ENCODE peak calls at places on chromosomes 6 and 20, in nine cellular contexts. R is OCI-LY7; S is brain microvascular endothelial cell; I is H1; T is CD8-positive, alpha-beta T cell; Z is IMR-90; C is ovary; F is right atrium auricular region; A is neural progenitor cell. N is an unnamed sample.

GRCh38 chr6:79718509-79719247 is 87.5 kb downstream of the SH3BGRL2 start:
- DNase-seq in R (no peak), S (no peak), I (no peak), T (no peak), Z (peak; percentile 11), C (no peak), F (no peak), A (no peak), N (no peak)

GRCh38 chr6:36126553-36127458 is 3.5 kb upstream of the MAPK13 start:
- DNase-seq in R (no peak), S (peak; percentile 34), I (no peak), T (no peak), Z (peak; percentile 69), C (no peak), F (no peak), A (no peak), N (no peak)

GRCh38 chr6:29995346-29995777 is 53.0 kb downstream of the HLA-A start:
- DNase-seq in R (no peak), S (no peak), I (no peak), T (no peak), Z (peak; percentile 11), C (no peak), F (no peak), A (no peak), N (no peak)

GRCh38 chr6:32845381-32845884 is 1.6 kb upstream of the PSMB8 start:
- DNase-seq in R (peak; percentile 60), S (no peak), I (no peak), T (no peak), Z (no peak), C (no peak), F (no peak), A (no peak), N (no peak)

GRCh38 chr6:157999100-158000051 is 17.7 kb downstream of the SYNJ2 start:
- DNase-seq in R (no peak), S (no peak), I (no peak), T (no peak), Z (no peak), C (no peak), F (no peak), A (no peak), N (peak; percentile 68)

GRCh38 chr6:107819976-107820551 is 4.0 kb downstream of the SCML4 start:
- DNase-seq in R (no peak), S (no peak), I (peak; percentile 49), T (no peak), Z (peak; percentile 1), C (no peak), F (peak; percentile 38), A (peak; percentile 81), N (peak; percentile 40)

GRCh38 chr6:110414669-110415296 is 592 bp downstream of the DDO start:
- DNase-seq in R (no peak), S (no peak), I (no peak), T (no peak), Z (no peak), C (no peak), F (no peak), A (no peak), N (no peak)

GRCh38 chr6:29529956-29530355 is 29.6 kb downstream of the UBD start:
- DNase-seq in R (no peak), S (no peak), I (peak; percentile 4), T (no peak), Z (no peak), C (no peak), F (no peak), A (no peak), N (no peak)

GRCh38 chr6:32439708-32440214 is at the start of gene HLA-DRA:
- DNase-seq in R (peak; percentile 89), S (peak; percentile 39), I (peak; percentile 51), T (no peak), Z (peak; percentile 33), C (no peak), F (no peak), A (peak; percentile 74), N (no peak)

GRCh38 chr20:50746138-50746940 is 15.0 kb downstream of the PARD6B start:
- DNase-seq in R (no peak), S (no peak), I (no peak), T (no peak), Z (no peak), C (no peak), F (no peak), A (no peak), N (no peak)

GRCh38 chr6:74611220-74611619 is 594.6 kb downstream of the COL12A1 start:
- DNase-seq in R (no peak), S (no peak), I (no peak), T (no peak), Z (peak; percentile 29), C (no peak), F (no peak), A (no peak), N (no peak)

DNA sequence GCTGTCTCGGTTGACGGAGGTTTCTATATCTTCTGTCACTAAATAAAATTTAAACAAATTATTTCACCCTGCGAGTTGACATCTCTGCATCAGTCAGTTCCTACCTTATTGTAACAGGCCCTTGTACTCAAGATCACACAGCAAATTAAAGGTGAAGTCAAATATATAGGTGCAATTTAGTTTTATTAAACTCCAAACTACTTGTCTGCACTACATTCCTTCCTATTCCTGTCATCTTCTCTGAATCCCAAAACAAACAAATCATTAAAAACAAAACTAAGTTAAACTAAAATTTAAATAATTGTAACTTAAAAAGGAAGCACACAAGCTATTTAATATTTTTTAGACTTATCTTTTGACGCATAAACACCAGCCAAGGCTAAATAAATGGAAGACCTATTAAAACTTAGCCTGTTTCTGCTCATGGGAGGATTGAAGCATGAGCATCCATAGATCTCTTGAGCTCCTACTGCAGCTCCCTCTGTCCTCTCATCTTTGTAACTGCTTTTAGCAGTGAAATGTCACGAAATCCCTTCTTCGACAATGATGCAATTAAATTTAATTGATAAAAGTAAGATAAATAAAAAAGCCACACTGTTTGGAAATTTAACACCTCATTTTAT is 1152.3 kb upstream of the GJE1 start:
- DNase-seq in R (no peak), S (peak; percentile 27), I (no peak), T (no peak), Z (peak; percentile 15), C (no peak), F (no peak), A (no peak), N (no peak)
- TF ChIP-seq CTCF in R (no peak), S (peak; percentile 13), I (no peak), T (no peak), Z (peak; percentile 12), C (no peak), F (no peak), A (peak; percentile 8), N (no peak)

DNA sequence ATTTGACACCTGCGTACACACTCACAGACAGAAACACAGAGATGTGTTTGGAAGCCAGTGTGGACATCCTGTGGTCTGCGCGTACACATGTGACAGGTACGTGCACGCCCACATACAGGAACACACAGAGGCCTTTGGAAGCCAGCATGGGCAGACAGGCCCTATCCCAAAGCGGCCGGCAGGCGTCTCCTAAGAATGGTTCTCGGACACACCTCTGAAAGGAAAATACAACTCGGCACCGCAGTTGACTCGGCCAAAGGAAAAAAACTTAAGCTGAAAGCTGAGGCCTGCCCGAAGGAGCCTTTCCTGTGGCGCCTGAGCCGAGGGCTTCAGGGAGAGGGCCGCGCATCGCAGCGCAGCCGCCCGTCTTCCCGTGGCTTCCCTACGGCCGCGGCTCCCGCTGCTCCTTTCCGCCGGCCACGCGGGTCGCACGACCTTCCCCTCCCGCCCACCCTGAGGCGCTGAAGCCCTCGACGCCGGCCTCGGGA is 1.4 kb upstream of the CEP43 start:
- DNase-seq in R (peak; percentile 65), S (peak; percentile 76), I (peak; percentile 70), T (no peak), Z (peak; percentile 69), C (peak; percentile 45), F (no peak), A (peak; percentile 81), N (no peak)
- H3K4me3 ChIP-seq in R (peak overlapping the region; percentile 95), S (peak overlapping the region; percentile 80), I (peak overlapping the region; percentile 82), T (peak overlapping the region; percentile 44), Z (peak overlapping the region; percentile 59), C (peak overlapping the region; percentile 96), F (peak overlapping the region; percentile 93), A (peak overlapping the region; percentile 91), N (peak overlapping the region; percentile 99)

GRCh38 chr6:149107520-149107919 is 210.0 kb upstream of the TAB2 start:
- DNase-seq in R (no peak), S (no peak), I (no peak), T (no peak), Z (no peak), C (no peak), F (no peak), A (no peak), N (no peak)

GRCh38 chr6:149111556-149112115 is 205.9 kb upstream of the TAB2 start:
- DNase-seq in R (peak; percentile 61), S (no peak), I (no peak), T (no peak), Z (no peak), C (no peak), F (no peak), A (no peak), N (no peak)

GRCh38 chr6:149107973-149108372 is 209.5 kb upstream of the TAB2 start:
- DNase-seq in R (no peak), S (no peak), I (no peak), T (no peak), Z (no peak), C (no peak), F (no peak), A (no peak), N (no peak)

GRCh38 chr6:149108398-149109100 is 209.0 kb upstream of the TAB2 start:
- DNase-seq in R (no peak), S (no peak), I (no peak), T (no peak), Z (no peak), C (no peak), F (no peak), A (no peak), N (no peak)

DNA sequence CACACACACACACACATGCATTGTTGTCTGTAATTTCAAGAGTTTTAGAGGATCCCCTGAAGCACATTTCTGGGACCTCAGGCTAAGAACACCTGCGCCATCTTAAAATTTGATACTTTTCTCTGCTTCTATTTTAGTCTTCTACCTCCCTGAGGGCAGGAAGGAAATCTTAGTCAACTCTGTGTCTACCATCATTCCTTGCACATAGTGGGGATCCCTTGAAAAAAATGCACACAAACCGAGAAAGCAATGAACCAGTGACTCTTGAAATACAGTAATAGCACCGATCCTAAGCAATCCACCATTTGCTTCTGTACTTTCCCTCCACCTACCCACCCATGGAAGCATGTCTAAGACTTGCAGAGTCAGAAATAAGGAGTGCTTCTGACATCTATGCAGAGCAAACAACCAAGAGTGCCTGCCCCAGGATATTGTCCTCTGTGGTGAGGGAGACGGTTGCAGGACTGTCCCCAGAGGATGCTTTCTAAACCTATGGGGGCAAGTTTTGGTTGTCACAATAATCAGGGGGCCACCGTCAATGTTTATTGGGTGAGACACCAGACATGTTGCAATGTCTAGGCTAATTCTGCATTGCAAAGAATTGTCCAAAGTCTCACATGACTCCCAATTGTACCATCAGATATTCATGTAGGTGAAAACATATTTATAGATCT is 208.0 kb upstream of the TAB2 start:
- DNase-seq in R (no peak), S (no peak), I (no peak), T (no peak), Z (no peak), C (no peak), F (no peak), A (no peak), N (no peak)
- H3K27ac ChIP-seq in R (no peak overlapping the region), S (no peak overlapping the region), I (no peak overlapping the region), T (no peak overlapping the region), Z (no peak overlapping the region), C (no peak overlapping the region), F (no peak overlapping the region), A (no peak overlapping the region), N (no peak overlapping the region)

GRCh38 chr6:50795574-50795973 is 23.1 kb upstream of the TFAP2B start:
- DNase-seq in R (no peak), S (no peak), I (no peak), T (no peak), Z (no peak), C (no peak), F (no peak), A (no peak), N (no peak)

GRCh38 chr6:50791900-50792508 is 26.7 kb upstream of the TFAP2B start:
- DNase-seq in R (peak; percentile 54), S (peak; percentile 26), I (no peak), T (no peak), Z (peak; percentile 30), C (no peak), F (no peak), A (peak; percentile 79), N (no peak)
- TF ChIP-seq CTCF in R (peak; percentile 93), S (peak; percentile 77), I (no peak), T (no peak), Z (peak; percentile 68), C (no peak), F (peak; percentile 39), A (peak; percentile 82), N (no peak)